ENCODE peak calls at places on chromosome 2, in four cellular contexts. Q is GM12878, M is right lobe of liver, T is AG04449. W is an unnamed sample.

GRCh38 chr2:240303896-240304745 is 131.3 kb upstream of the GPC1 start:
- DNase-seq in Q (no peak), M (no peak), T (no peak), W (no peak)

GRCh38 chr2:86254576-86255538 is 55.6 kb downstream of the MRPL35 start:
- DNase-seq in Q (no peak), M (no peak), T (no peak), W (peak)

GRCh38 chr2:156405586-156405985 is 30.6 kb upstream of the GPD2 start:
- DNase-seq in Q (no peak), M (peak), T (no peak), W (no peak)

GRCh38 chr2:119283873-119284331 is 60.3 kb downstream of the STEAP3 start:
- DNase-seq in Q (no peak), M (peak), T (peak), W (peak)

GRCh38 chr2:128321784-128322650 is 3.3 kb upstream of the HS6ST1 start:
- DNase-seq in Q (no peak), M (peak), T (no peak), W (peak)

GRCh38 chr2:157052685-157053224 is 204.8 kb upstream of the GALNT5 start:
- DNase-seq in Q (no peak), M (no peak), T (peak), W (peak)

GRCh38 chr2:240983361-240983995 is 14.9 kb upstream of the SNED1 start:
- DNase-seq in Q (no peak), M (peak), T (no peak), W (peak)

GRCh38 chr2:54122939-54123338 is 7.5 kb downstream of the ACYP2 start:
- DNase-seq in Q (no peak), M (no peak), T (peak), W (no peak)

GRCh38 chr2:191037351-191037750 is 23.4 kb upstream of the STAT1 start:
- DNase-seq in Q (no peak), M (no peak), T (no peak), W (no peak)

GRCh38 chr2:12918138-12918840 is 201.6 kb downstream of the TRIB2 start:
- DNase-seq in Q (no peak), M (no peak), T (no peak), W (no peak)

GRCh38 chr2:88638743-88639142 is 11.5 kb upstream of the EIF2AK3 start:
- DNase-seq in Q (no peak), M (no peak), T (no peak), W (no peak)

GRCh38 chr2:40199758-40200157 is 252.1 kb downstream of the SLC8A1 start:
- DNase-seq in Q (no peak), M (no peak), T (no peak), W (no peak)

GRCh38 chr2:217793566-217794132 is 209.1 kb downstream of the TNS1 start:
- DNase-seq in Q (no peak), M (no peak), T (no peak), W (no peak)

GRCh38 chr2:78757652-78758051 is 267.9 kb upstream of the REG3G start:
- DNase-seq in Q (no peak), M (no peak), T (no peak), W (no peak)

GRCh38 chr2:225670111-225670974 is 270.8 kb downstream of the NYAP2 start:
- DNase-seq in Q (no peak), M (no peak), T (no peak), W (no peak)

GRCh38 chr2:216777637-216778273 is 82.1 kb downstream of the TNP1 start:
- DNase-seq in Q (peak), M (no peak), T (no peak), W (no peak)

GRCh38 chr2:8234253-8234652 is 447.6 kb upstream of the ID2 start:
- DNase-seq in Q (no peak), M (no peak), T (no peak), W (no peak)

GRCh38 chr2:207729465-207729998 is 18.1 kb downstream of the CCNYL1 start:
- DNase-seq in Q (no peak), M (no peak), T (no peak), W (no peak)

GRCh38 chr2:191302459-191303155 is 57.4 kb downstream of the MYO1B start:
- DNase-seq in Q (no peak), M (no peak), T (no peak), W (no peak)

GRCh38 chr2:111168528-111168929 is 47.8 kb downstream of the BCL2L11 start:
- DNase-seq in Q (peak), M (peak), T (peak), W (no peak)

GRCh38 chr2:55229221-55229620 is 2.9 kb downstream of the CLHC1 start:
- DNase-seq in Q (no peak), M (no peak), T (no peak), W (no peak)

GRCh38 chr2:44462934-44463849 is 101.4 kb downstream of the CAMKMT start:
- DNase-seq in Q (no peak), M (no peak), T (no peak), W (no peak)

GRCh38 chr2:172307800-172308199 is 119.6 kb upstream of the ITGA6 start:
- DNase-seq in Q (no peak), M (no peak), T (no peak), W (no peak)

GRCh38 chr2:8692783-8693768 is 11.2 kb downstream of the ID2 start:
- DNase-seq in Q (no peak), M (peak), T (no peak), W (peak)

GRCh38 chr2:101612019-101612418 is 85.5 kb upstream of the MAP4K4 start:
- DNase-seq in Q (no peak), M (no peak), T (no peak), W (no peak)

GRCh38 chr2:39780825-39781600 is 2.0 kb upstream of the THUMPD2 start:
- DNase-seq in Q (no peak), M (no peak), T (no peak), W (no peak)

GRCh38 chr2:6254446-6254845 is 562.3 kb downstream of the SOX11 start:
- DNase-seq in Q (no peak), M (no peak), T (no peak), W (no peak)

DNA sequence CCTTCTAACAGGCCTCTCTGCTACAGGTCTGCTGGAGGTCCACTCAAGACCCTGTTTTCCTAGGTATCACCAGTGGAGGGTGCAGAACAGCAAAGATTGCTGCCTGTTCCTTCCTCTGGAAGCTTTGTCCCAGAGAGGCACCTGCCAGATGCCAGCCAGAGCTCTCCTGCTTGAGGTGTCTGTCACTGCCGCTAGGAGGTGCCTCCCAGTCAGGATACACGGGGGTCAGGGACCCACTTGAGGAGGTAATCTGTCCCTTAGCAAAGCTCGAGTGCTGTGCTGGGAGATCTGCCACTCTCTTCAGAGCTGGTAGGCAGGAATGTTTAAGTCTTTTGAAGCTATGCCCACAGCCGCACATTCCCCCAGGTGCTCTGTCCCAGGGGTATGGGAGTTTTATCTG is 140.6 kb downstream of the BAZ2B start:
- DNase-seq in Q (no peak), M (no peak), T (no peak), W (no peak)
- TF ChIP-seq CTCF in Q (no peak), M (no peak), T (no peak), W (no peak)

GRCh38 chr2:26616864-26617135 is 24.4 kb downstream of the CIB4 start:
- DNase-seq in Q (no peak), M (no peak), T (no peak), W (no peak)

GRCh38 chr2:26616032-26616863 is 24.9 kb downstream of the CIB4 start:
- DNase-seq in Q (no peak), M (no peak), T (no peak), W (no peak)

GRCh38 chr2:26614205-26615128 is 26.7 kb downstream of the CIB4 start:
- DNase-seq in Q (no peak), M (no peak), T (no peak), W (no peak)

GRCh38 chr2:26613241-26614204 is 27.6 kb downstream of the CIB4 start:
- DNase-seq in Q (no peak), M (no peak), T (no peak), W (no peak)

GRCh38 chr2:26615336-26616031 is 25.7 kb downstream of the CIB4 start:
- DNase-seq in Q (no peak), M (no peak), T (no peak), W (peak)
- TF ChIP-seq CTCF in Q (no peak), M (no peak), T (no peak), W (no peak)

DNA sequence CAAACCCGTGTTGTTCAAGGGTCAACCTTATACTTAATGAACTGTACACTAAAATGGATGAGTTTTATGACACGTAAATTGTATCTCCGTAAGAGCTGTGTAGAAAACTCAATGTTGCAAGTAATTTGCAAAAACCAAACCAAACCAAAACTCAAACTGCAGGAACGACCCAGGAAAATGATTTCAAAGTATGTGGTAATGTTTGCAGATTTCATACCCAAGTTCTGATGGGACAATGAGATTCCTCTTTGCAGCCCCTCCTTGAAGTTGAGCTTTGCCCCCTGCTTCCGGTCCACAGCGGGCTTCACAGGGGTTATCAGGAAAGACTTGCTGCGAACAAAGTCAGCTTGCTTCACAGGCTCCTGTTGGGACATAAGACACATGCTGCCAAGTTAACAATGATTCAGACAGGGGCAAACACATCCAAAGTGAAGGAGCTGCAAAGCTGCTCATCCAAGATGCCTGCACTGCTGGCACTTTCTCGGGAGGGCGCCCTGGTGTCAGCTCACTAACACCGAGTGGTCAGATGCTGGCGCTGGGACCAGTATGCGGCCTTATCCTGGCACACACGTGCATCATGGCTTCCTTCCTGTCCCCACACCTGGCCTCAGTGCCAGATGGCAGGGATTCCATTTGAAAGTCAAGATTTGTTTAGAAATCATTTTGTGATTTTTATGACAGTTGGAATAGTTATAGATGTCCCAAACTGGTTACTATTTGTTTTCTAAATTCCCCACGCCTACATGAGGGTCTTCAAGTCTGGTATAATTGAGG is 65.2 kb upstream of the MGAT4A start:
- DNase-seq in Q (no peak), M (peak), T (no peak), W (no peak)
- TF ChIP-seq CTCF in Q (no peak), M (no peak), T (no peak), W (no peak)

DNA sequence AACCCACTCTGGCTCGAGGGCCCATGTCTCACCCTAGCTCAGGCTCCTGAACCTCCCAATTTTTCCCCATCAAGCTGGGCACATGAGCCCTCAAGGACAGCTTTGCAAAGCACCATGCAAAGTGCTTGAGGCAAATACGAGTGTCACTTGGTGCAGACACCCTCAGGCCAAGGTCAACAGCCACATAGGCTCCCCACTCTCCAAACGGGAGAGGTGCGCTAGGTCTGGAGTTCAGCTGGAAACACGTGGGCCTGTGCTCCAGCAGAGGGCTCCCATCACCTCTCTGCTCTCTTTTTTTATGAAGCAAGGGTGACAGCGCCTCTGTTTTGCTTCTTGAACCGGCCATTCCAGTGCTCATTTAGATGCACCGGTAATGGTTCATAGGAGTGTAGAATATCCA is 11.9 kb upstream of the ARHGAP25 start:
- DNase-seq in Q (no peak), M (no peak), T (no peak), W (no peak)
- TF ChIP-seq CTCF in Q (no peak), M (no peak), T (no peak), W (no peak)

DNA sequence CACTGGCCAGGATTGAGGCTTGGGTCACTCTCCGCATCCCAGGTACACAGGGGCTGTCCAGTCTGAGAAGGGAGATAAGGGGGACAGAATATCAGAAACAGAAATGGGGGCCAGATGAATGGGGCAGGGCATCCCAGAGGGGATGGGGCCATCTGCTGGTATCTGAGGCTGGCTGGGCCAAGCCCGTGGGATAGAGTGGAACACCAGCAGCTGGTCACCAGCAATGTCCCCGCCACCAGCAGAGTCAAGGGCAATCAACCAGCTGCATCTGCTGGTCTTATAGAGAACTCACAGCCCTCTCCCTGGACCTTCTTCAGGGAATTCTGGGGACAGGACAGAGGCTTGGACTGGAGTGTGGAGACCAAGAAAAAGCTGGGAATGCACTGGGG is 128.8 kb upstream of the HAAO start:
- DNase-seq in Q (no peak), M (no peak), T (no peak), W (no peak)
- TF ChIP-seq CTCF in Q (peak), M (no peak), T (no peak), W (no peak)